ENCODE peak calls at places on chromosome 11, in six cellular contexts. Y is WTC11; H is stimulated activated naive CD8-positive, alpha-beta T cell treated with anti-CD3 and anti-CD28 coated beads, Interleukin-15, amount 100 ng/mL, for 72 hours; Q is RCC 7860; I is Daoy; M is H7. O is an unnamed sample.

GRCh38 chr11:69892237-69892985 is 73.2 kb upstream of the FGF3 start:
- DNase-seq in Y (peak), Q (no peak), I (peak), M (peak), H (no peak), O (no peak)

GRCh38 chr11:71293961-71294782 is 41.8 kb upstream of the SHANK2 start:
- DNase-seq in Q (no peak), M (no peak), Y (no peak), I (no peak), H (no peak), O (no peak)

GRCh38 chr11:126060651-126061220 is 1.9 kb downstream of the CDON start:
- DNase-seq in Y (no peak), I (no peak), Q (no peak), M (no peak), H (no peak), O (no peak)

GRCh38 chr11:87897079-87897478 is 278.2 kb downstream of the RAB38 start:
- DNase-seq in H (no peak), M (no peak), I (no peak), Y (no peak), Q (no peak), O (no peak)

GRCh38 chr11:8604078-8604723 is 10.2 kb upstream of the STK33 start:
- DNase-seq in Q (peak), Y (peak), H (peak), M (peak), I (peak), O (peak)

GRCh38 chr11:61885166-61885778 is 6.1 kb downstream of the FADS3 start:
- DNase-seq in M (no peak), Q (no peak), I (no peak), Y (no peak), H (no peak), O (no peak)

GRCh38 chr11:44945639-44946038 is 5.0 kb downstream of the TP53I11 start:
- DNase-seq in M (no peak), H (no peak), Y (no peak), Q (no peak), I (no peak), O (no peak)

GRCh38 chr11:37184371-37184770 is 586.3 kb upstream of the RAG2 start:
- DNase-seq in Y (no peak), I (no peak), M (no peak), Q (no peak), H (no peak), O (no peak)

GRCh38 chr11:33507967-33508366 is 192.7 kb downstream of the C11orf91 start:
- DNase-seq in Q (no peak), Y (peak), M (peak), H (no peak), I (peak), O (no peak)

GRCh38 chr11:33389635-33390034 is 132.5 kb downstream of the HIPK3 start:
- DNase-seq in H (no peak), M (no peak), I (no peak), Y (no peak), Q (no peak), O (no peak)